ENCODE peak calls at places on chromosomes 7 and 10, in four cellular contexts. Y is left cardiac atrium, D is DMS 273 treated with DMSO at 0.1 percent for 48 hours, S is uterus. E is an unnamed sample.

GRCh38 chr7:87702326-87702725 is 74.1 kb downstream of the RUNDC3B start:
- DNase-seq in D (no peak), S (no peak), Y (no peak), E (no peak)

GRCh38 chr7:1025747-1026581 is 18.4 kb upstream of the GPR146 start:
- DNase-seq in D (no peak), S (no peak), Y (no peak), E (peak)

GRCh38 chr7:13628231-13629001 is 361.1 kb downstream of the ETV1 start:
- DNase-seq in S (no peak), D (no peak), Y (no peak), E (no peak)

GRCh38 chr10:5146920-5147254 is 38.1 kb downstream of the AKR1C8 start:
- DNase-seq in S (no peak), Y (no peak), D (no peak), E (no peak)

GRCh38 chr10:126027707-126028106 is 131.3 kb downstream of the FANK1 start:
- DNase-seq in Y (no peak), D (no peak), S (no peak), E (no peak)

GRCh38 chr7:73433924-73434700 is 534 bp downstream of the FZD9 start:
- DNase-seq in S (no peak), D (no peak), Y (no peak), E (no peak)

GRCh38 chr10:1280436-1281401 is 224.5 kb downstream of the WDR37 start:
- DNase-seq in Y (no peak), D (no peak), S (no peak), E (no peak)

GRCh38 chr10:75186310-75186709 is 24.3 kb upstream of the VDAC2 start:
- DNase-seq in S (no peak), Y (no peak), D (no peak), E (no peak)

GRCh38 chr10:114413398-114413797 is 9.1 kb upstream of the AFAP1L2 start:
- DNase-seq in D (no peak), Y (peak), S (no peak), E (no peak)

GRCh38 chr7:137882261-137882668 is 35.5 kb upstream of the DGKI start:
- DNase-seq in S (peak), Y (peak), D (no peak), E (no peak)

GRCh38 chr7:143519411-143520131 is 41.9 kb downstream of the TAS2R41 start:
- DNase-seq in D (no peak), S (no peak), Y (peak), E (peak)

GRCh38 chr10:117005454-117006055 is 568 bp upstream of the SHTN1 start:
- DNase-seq in D (peak), S (peak), Y (peak), E (no peak)

GRCh38 chr10:11758527-11759236 is 16.5 kb downstream of the ECHDC3 start:
- DNase-seq in D (no peak), Y (no peak), S (no peak), E (peak)

GRCh38 chr7:116541951-116542350 is 17.1 kb downstream of the CAV1 start:
- DNase-seq in S (no peak), Y (no peak), D (no peak), E (no peak)

GRCh38 chr10:3169738-3170137 is 2.8 kb downstream of the PITRM1 start:
- DNase-seq in D (no peak), Y (no peak), S (no peak), E (no peak)

GRCh38 chr7:40658731-40659130 is 523.9 kb downstream of the SUGCT start:
- DNase-seq in Y (no peak), S (no peak), D (no peak), E (no peak)

GRCh38 chr10:6300106-6300783 is 97.5 kb downstream of the PFKFB3 start:
- DNase-seq in D (no peak), S (no peak), Y (no peak), E (no peak)

GRCh38 chr7:51066405-51066882 is 250.2 kb downstream of the COBL start:
- DNase-seq in Y (no peak), D (no peak), S (no peak), E (no peak)

GRCh38 chr7:112898432-112899290 is 108.5 kb upstream of the TMEM168 start:
- DNase-seq in Y (no peak), S (no peak), D (peak), E (no peak)

GRCh38 chr7:36710186-36710813 is 14.0 kb downstream of the AOAH start:
- DNase-seq in Y (no peak), S (no peak), D (no peak), E (no peak)

GRCh38 chr7:12524794-12525386 is 45.6 kb upstream of the SCIN start:
- DNase-seq in D (peak), Y (no peak), S (no peak), E (no peak)

GRCh38 chr7:114922652-114923402 is 933 bp downstream of the MDFIC start:
- DNase-seq in Y (peak), D (peak), S (peak), E (peak)

GRCh38 chr7:134943785-134944400 is 42.4 kb upstream of the AGBL3 start:
- DNase-seq in D (no peak), Y (no peak), S (no peak), E (no peak)

GRCh38 chr7:30074422-30075030 is 46.3 kb downstream of the PLEKHA8 start:
- DNase-seq in S (no peak), Y (no peak), D (peak), E (no peak)

GRCh38 chr7:101986335-101986734 is 168.9 kb downstream of the CUX1 start:
- DNase-seq in S (no peak), Y (no peak), D (no peak), E (no peak)

GRCh38 chr7:100602889-100603696 is 930 bp downstream of the PCOLCE start:
- DNase-seq in Y (peak), S (peak), D (no peak), E (peak)

GRCh38 chr7:51123322-51124021 is 193.1 kb downstream of the COBL start:
- DNase-seq in S (no peak), Y (peak), D (no peak), E (no peak)

GRCh38 chr10:96626795-96627194 is 40.0 kb upstream of the TM9SF3 start:
- DNase-seq in D (no peak), Y (no peak), S (no peak), E (no peak)

GRCh38 chr7:155392726-155393570 is 65.0 kb upstream of the EN2 start:
- DNase-seq in S (no peak), Y (no peak), D (no peak), E (no peak)

GRCh38 chr10:133590970-133591359 is 25.6 kb upstream of the SYCE1 start:
- DNase-seq in D (no peak), S (no peak), Y (no peak), E (no peak)

GRCh38 chr10:77983384-77984341 is 45.7 kb downstream of the POLR3A start:
- DNase-seq in S (peak), D (no peak), Y (no peak), E (no peak)

GRCh38 chr7:137146012-137146455 is 197.5 kb downstream of the PTN start:
- DNase-seq in S (no peak), Y (no peak), D (no peak), E (no peak)

GRCh38 chr7:133023370-133024075 is 58.4 kb downstream of the CHCHD3 start:
- DNase-seq in S (no peak), Y (no peak), D (peak), E (no peak)

GRCh38 chr10:97131702-97132101 is 54.1 kb downstream of the SLIT1 start:
- DNase-seq in D (no peak), Y (no peak), S (no peak), E (no peak)

E was measured in Right ventricle myocardium inferior.